ENCODE peak calls at places on chromosomes 3 and 15, in four cellular contexts. M is adipocyte; Z is stimulated activated CD4-positive, alpha-beta T cell treated with anti-CD3 and anti-CD28 coated beads, Interleukin-15, amount 100 ng/mL, for 24 hours; A is erythroblast. T is an unnamed sample.

GRCh38 chr3:173789530-173789929 is 392.0 kb downstream of the NLGN1 start:
- DNase-seq in M (peak), Z (no peak), A (no peak), T (no peak)

GRCh38 chr3:111904376-111905241 is 45.5 kb downstream of the PHLDB2 start:
- DNase-seq in M (peak), Z (no peak), A (peak), T (no peak)

GRCh38 chr3:15903776-15904720 is 106.3 kb upstream of the ANKRD28 start:
- DNase-seq in M (no peak), Z (no peak), A (no peak), T (no peak)

GRCh38 chr15:74505837-74506514 is 35.0 kb upstream of the ARID3B start:
- DNase-seq in M (no peak), Z (no peak), A (no peak), T (no peak)

GRCh38 chr3:195811756-195812155 is at the start of gene MUC4:
- DNase-seq in M (no peak), Z (no peak), A (no peak), T (no peak)

GRCh38 chr15:100096700-100097099 is 245.1 kb downstream of the ADAMTS17 start:
- DNase-seq in M (no peak), Z (no peak), A (no peak), T (no peak)

GRCh38 chr3:50567011-50567385 is 549 bp downstream of the C3orf18 start:
- DNase-seq in M (no peak), Z (no peak), A (no peak), T (no peak)

GRCh38 chr3:9600597-9600996 is 47.0 kb upstream of the LHFPL4 start:
- DNase-seq in M (peak), Z (peak), A (no peak), T (no peak)

GRCh38 chr3:38578551-38578950 is 70.9 kb downstream of the SCN5A start:
- DNase-seq in M (no peak), Z (no peak), A (no peak), T (no peak)

GRCh38 chr3:43855674-43856299 is 165.0 kb downstream of the ABHD5 start:
- DNase-seq in M (peak), Z (peak), A (peak), T (peak)

GRCh38 chr15:75697523-75698398 is 14.9 kb downstream of the CSPG4 start:
- DNase-seq in M (no peak), Z (no peak), A (no peak), T (no peak)

T was measured in HEK293T.